ENCODE peak calls at places on chromosomes 12 and 14, in six cellular contexts. U is HepG2, G is neural progenitor cell, A is AG09309, Y is retinal pigment epithelial cell, M is lower leg skin. J is an unnamed sample.

GRCh38 chr12:120337730-120338129 is 10.2 kb upstream of the PLA2G1B start:
- DNase-seq in G (no peak), Y (no peak), U (no peak), M (no peak), A (no peak), J (no peak)

GRCh38 chr12:124543052-124543590 is 24.3 kb downstream of the NCOR2 start:
- DNase-seq in A (no peak), Y (no peak), G (no peak), U (no peak), M (no peak), J (peak; percentile 52)

GRCh38 chr14:23916038-23916437 is 37.5 kb upstream of the DHRS4 start:
- DNase-seq in M (no peak), Y (no peak), A (no peak), G (no peak), U (no peak), J (no peak)

GRCh38 chr12:13024151-13024946 is 19.8 kb upstream of the FAM234B start:
- DNase-seq in G (peak; percentile 18), Y (no peak), U (peak; percentile 11), M (peak; percentile 44), A (peak; percentile 35), J (no peak)

GRCh38 chr14:34554540-34555250 is 15.2 kb upstream of the EAPP start:
- DNase-seq in G (no peak), U (no peak), M (no peak), A (no peak), Y (no peak), J (no peak)

GRCh38 chr14:25049127-25049558 is 804 bp downstream of the STXBP6 start:
- DNase-seq in A (no peak), Y (no peak), G (no peak), M (peak; percentile 38), U (no peak), J (no peak)

GRCh38 chr12:125873031-125873430 is 807.8 kb downstream of the AACS start:
- DNase-seq in Y (no peak), A (no peak), G (no peak), M (no peak), U (no peak), J (no peak)

GRCh38 chr14:71464840-71465239 is 467.4 kb upstream of the RGS6 start:
- DNase-seq in U (no peak), A (no peak), Y (no peak), M (no peak), G (no peak), J (no peak)

GRCh38 chr12:12099102-12099501 is 28.4 kb downstream of the BCL2L14 start:
- DNase-seq in G (no peak), U (no peak), A (no peak), Y (no peak), M (no peak), J (no peak)

GRCh38 chr14:105412768-105413541 is 6.7 kb upstream of the MTA1 start:
- DNase-seq in U (no peak), A (no peak), Y (no peak), M (no peak), G (no peak), J (no peak)

GRCh38 chr14:100147181-100147631 is 12.2 kb downstream of the DEGS2 start:
- DNase-seq in M (no peak), U (no peak), G (no peak), A (no peak), Y (no peak), J (no peak)

GRCh38 chr12:32964981-32965585 is 68.5 kb upstream of the PKP2 start:
- DNase-seq in M (no peak), G (no peak), U (no peak), A (no peak), Y (no peak), J (no peak)

GRCh38 chr14:24082411-24083080 is 11.2 kb downstream of the CPNE6 start:
- DNase-seq in M (no peak), A (no peak), U (no peak), G (no peak), Y (no peak), J (no peak)

GRCh38 chr12:72836184-72836583 is 564.0 kb downstream of the TRHDE start:
- DNase-seq in G (no peak), M (no peak), U (no peak), Y (no peak), A (no peak), J (no peak)

GRCh38 chr14:92500491-92500941 is 13.1 kb upstream of the RIN3 start:
- DNase-seq in Y (no peak), A (no peak), M (no peak), G (peak; percentile 41), U (peak; percentile 67), J (no peak)

GRCh38 chr14:74663884-74664283 is 49.0 kb downstream of the AREL1 start:
- DNase-seq in G (no peak), Y (no peak), M (peak; percentile 75), A (no peak), U (no peak), J (no peak)
- TF ChIP-seq CTCF in G (no peak), Y (no peak), M (no peak), A (no peak), U (no peak), J (no peak)

GRCh38 chr12:66903782-66904396 is 225.0 kb upstream of the GRIP1 start:
- DNase-seq in A (no peak), M (no peak), G (no peak), U (no peak), Y (no peak), J (no peak)
- TF ChIP-seq CTCF in A (no peak), M (no peak), G (peak; percentile 11), U (no peak), Y (peak; percentile 23), J (no peak)

GRCh38 chr12:45575417-45575816 is 154.1 kb upstream of the ARID2 start:
- DNase-seq in M (no peak), A (no peak), U (no peak), Y (no peak), G (no peak), J (no peak)

GRCh38 chr12:45577844-45578399 is 151.6 kb upstream of the ARID2 start:
- DNase-seq in A (no peak), Y (no peak), M (no peak), U (no peak), G (no peak), J (no peak)

GRCh38 chr12:45572114-45572513 is 157.4 kb upstream of the ARID2 start:
- DNase-seq in U (no peak), G (no peak), Y (no peak), A (no peak), M (no peak), J (no peak)

GRCh38 chr12:45580570-45580969 is 148.9 kb upstream of the ARID2 start:
- DNase-seq in G (no peak), U (no peak), Y (no peak), M (no peak), A (no peak), J (no peak)

DNA sequence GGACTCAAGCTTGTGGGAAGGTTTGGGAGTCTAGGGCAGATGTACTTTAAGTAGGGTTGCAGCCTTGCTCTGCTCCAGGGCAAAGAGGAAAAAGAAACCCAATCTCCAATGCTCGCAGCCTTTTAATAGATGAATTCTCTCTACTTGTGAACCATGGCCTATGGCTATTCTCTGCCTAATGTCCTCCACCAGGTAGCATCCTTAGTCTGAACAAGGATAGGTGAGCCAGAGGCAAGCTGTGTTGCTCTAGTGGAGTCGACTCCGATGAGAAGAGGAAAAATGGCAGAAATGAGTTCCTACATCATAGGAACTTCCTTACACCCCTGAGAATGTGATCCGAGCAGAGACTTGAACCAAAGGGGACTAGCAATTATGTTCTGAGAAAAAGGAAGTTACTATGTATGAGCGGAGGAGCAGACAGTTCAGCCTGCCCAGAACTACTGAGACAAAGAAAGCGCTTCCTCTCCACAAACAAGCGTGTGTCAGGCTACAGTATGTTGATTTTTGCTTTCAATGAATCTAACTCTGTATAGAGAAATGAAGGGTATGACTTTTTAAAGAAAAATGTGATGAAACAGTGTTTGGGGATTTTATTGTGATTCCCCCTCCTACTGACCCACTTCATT is 153.6 kb upstream of the ARID2 start:
- DNase-seq in M (no peak), Y (no peak), U (no peak), G (no peak), A (no peak), J (no peak)
- TF ChIP-seq CTCF in M (no peak), Y (no peak), U (no peak), G (no peak), A (no peak), J (no peak)

GRCh38 chr12:51520576-51521325 is 70.3 kb upstream of the SCN8A start:
- DNase-seq in U (no peak), M (no peak), G (peak; percentile 22), A (no peak), Y (no peak), J (peak; percentile 32)

GRCh38 chr12:51524386-51524901 is 66.6 kb upstream of the SCN8A start:
- DNase-seq in U (no peak), A (no peak), Y (no peak), M (no peak), G (no peak), J (no peak)

GRCh38 chr12:51522696-51523095 is 68.3 kb upstream of the SCN8A start:
- DNase-seq in A (no peak), Y (no peak), G (no peak), U (no peak), M (no peak), J (no peak)

GRCh38 chr12:51519755-51520154 is 71.3 kb upstream of the SCN8A start:
- DNase-seq in G (no peak), M (no peak), U (no peak), A (no peak), Y (no peak), J (no peak)

GRCh38 chr12:51521554-51522276 is 69.3 kb upstream of the SCN8A start:
- DNase-seq in G (no peak), A (no peak), Y (no peak), M (no peak), U (no peak), J (no peak)
- TF ChIP-seq CTCF in G (no peak), A (peak; percentile 21), Y (peak; percentile 28), M (no peak), U (peak; percentile 22), J (no peak)

DNA sequence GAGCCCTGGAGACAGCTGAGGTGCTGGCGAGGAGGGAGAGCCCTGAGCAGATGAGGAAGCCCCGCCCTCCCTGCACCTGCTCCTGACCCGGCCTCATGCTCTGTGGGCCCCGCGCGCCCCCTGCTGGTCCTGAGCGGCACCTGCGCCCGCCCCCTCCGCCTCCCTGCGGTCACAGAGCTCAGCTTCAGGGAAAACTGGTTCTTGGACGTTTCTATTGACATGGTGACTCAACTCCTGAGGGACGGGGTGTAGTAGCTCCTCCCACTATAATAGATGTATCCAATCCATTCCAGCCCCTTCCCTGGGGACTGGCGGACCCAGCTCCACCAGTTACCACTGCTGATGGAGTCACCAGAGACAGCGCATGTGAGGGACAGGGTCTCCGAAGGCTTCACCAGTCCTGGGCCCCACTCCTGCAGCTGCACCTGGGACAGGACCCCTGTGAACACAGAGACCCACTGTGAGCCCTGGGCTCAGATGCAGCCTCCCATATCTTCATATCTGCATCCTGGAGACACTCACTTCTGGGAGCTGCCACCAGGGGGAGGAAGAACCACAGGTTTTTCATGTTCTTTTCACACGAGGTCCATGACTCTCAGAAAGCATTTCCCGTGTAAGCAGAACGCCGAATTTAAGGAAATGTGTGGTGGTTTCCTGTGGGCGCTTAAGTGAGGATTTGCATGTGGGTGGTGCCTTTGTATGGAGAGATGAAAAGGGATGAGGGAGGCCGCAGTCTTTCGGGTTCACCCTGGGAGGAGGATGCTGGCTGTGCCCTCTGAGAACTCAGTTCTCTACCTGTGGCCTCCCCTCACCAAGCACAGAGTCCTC is 1346.5 kb downstream of the TMEM121 start:
- DNase-seq in G (no peak), A (no peak), M (no peak), Y (no peak), U (peak; percentile 84), J (no peak)
- TF ChIP-seq CTCF in G (no peak), A (peak; percentile 36), M (no peak), Y (peak; percentile 32), U (peak; percentile 78), J (peak; percentile 15)

GRCh38 chr12:48157889-48158370 is 615 bp upstream of the ASB8 start:
- DNase-seq in G (no peak), M (no peak), U (no peak), A (no peak), Y (no peak), J (no peak)
- TF ChIP-seq CTCF in G (no peak), M (no peak), U (no peak), A (no peak), Y (no peak), J (peak; percentile 2)